ENCODE peak calls at places on chromosomes 4 and X, in six cellular contexts. One of them, this sample, is unnamed.

GRCh38 chrX:9917861-9918260 is 49.3 kb upstream of the CLDN34 start:
- DNase-seq in body of pancreas: no peak
- DNase-seq in tibial artery: no peak
- DNase-seq in left ventricle myocardium inferior: no peak
- DNase-seq in Jurkat, Clone E6-1: no peak
- DNase-seq in astrocyte of the spinal cord: no peak
- DNase-seq in this sample: no peak

GRCh38 chr4:180664766-180665368 is 1578.3 kb upstream of the TENM3 start:
- DNase-seq in Jurkat, Clone E6-1: peak
- DNase-seq in body of pancreas: peak
- DNase-seq in left ventricle myocardium inferior: no peak
- DNase-seq in astrocyte of the spinal cord: peak
- DNase-seq in tibial artery: peak
- DNase-seq in this sample: peak

GRCh38 chrX:44068043-44068442 is 94.9 kb upstream of the NDP start:
- DNase-seq in Jurkat, Clone E6-1: no peak
- DNase-seq in left ventricle myocardium inferior: no peak
- DNase-seq in tibial artery: no peak
- DNase-seq in body of pancreas: no peak
- DNase-seq in astrocyte of the spinal cord: no peak
- DNase-seq in this sample: no peak

GRCh38 chrX:77160301-77160700 is 286.9 kb upstream of the FGF16 start:
- DNase-seq in astrocyte of the spinal cord: no peak
- DNase-seq in body of pancreas: no peak
- DNase-seq in Jurkat, Clone E6-1: no peak
- DNase-seq in tibial artery: no peak
- DNase-seq in left ventricle myocardium inferior: no peak
- DNase-seq in this sample: no peak

GRCh38 chrX:11100281-11101035 is 10.7 kb upstream of the HCCS start:
- DNase-seq in left ventricle myocardium inferior: no peak
- DNase-seq in body of pancreas: peak
- DNase-seq in astrocyte of the spinal cord: peak
- DNase-seq in Jurkat, Clone E6-1: peak
- DNase-seq in tibial artery: peak
- DNase-seq in this sample: peak

GRCh38 chr4:164301430-164301829 is 452.5 kb upstream of the SMIM31 start:
- DNase-seq in astrocyte of the spinal cord: no peak
- DNase-seq in tibial artery: no peak
- DNase-seq in Jurkat, Clone E6-1: no peak
- DNase-seq in body of pancreas: no peak
- DNase-seq in left ventricle myocardium inferior: no peak
- DNase-seq in this sample: no peak

GRCh38 chrX:99795495-99795894 is 614.6 kb downstream of the PCDH19 start:
- DNase-seq in left ventricle myocardium inferior: no peak
- DNase-seq in body of pancreas: no peak
- DNase-seq in tibial artery: no peak
- DNase-seq in astrocyte of the spinal cord: no peak
- DNase-seq in Jurkat, Clone E6-1: no peak
- DNase-seq in this sample: no peak

GRCh38 chrX:17741123-17741511 is 3.8 kb downstream of the SCML1 start:
- DNase-seq in tibial artery: no peak
- DNase-seq in body of pancreas: no peak
- DNase-seq in astrocyte of the spinal cord: no peak
- DNase-seq in left ventricle myocardium inferior: no peak
- DNase-seq in Jurkat, Clone E6-1: no peak
- DNase-seq in this sample: no peak

GRCh38 chrX:20372533-20372932 is 105.8 kb upstream of the RPS6KA3 start:
- DNase-seq in astrocyte of the spinal cord: no peak
- DNase-seq in Jurkat, Clone E6-1: no peak
- DNase-seq in left ventricle myocardium inferior: no peak
- DNase-seq in tibial artery: no peak
- DNase-seq in body of pancreas: no peak
- DNase-seq in this sample: no peak

GRCh38 chr4:113541933-113542332 is 219.6 kb downstream of the CAMK2D start:
- DNase-seq in left ventricle myocardium inferior: no peak
- DNase-seq in body of pancreas: no peak
- DNase-seq in astrocyte of the spinal cord: no peak
- DNase-seq in Jurkat, Clone E6-1: no peak
- DNase-seq in tibial artery: no peak
- DNase-seq in this sample: no peak

GRCh38 chr4:21948347-21949072 is at the start of gene KCNIP4:
- DNase-seq in body of pancreas: peak
- DNase-seq in Jurkat, Clone E6-1: no peak
- DNase-seq in astrocyte of the spinal cord: peak
- DNase-seq in left ventricle myocardium inferior: no peak
- DNase-seq in tibial artery: no peak
- DNase-seq in this sample: no peak

GRCh38 chr4:6221296-6221850 is 21.0 kb upstream of the JAKMIP1 start:
- DNase-seq in body of pancreas: peak
- DNase-seq in left ventricle myocardium inferior: no peak
- DNase-seq in Jurkat, Clone E6-1: no peak
- DNase-seq in astrocyte of the spinal cord: no peak
- DNase-seq in tibial artery: no peak
- DNase-seq in this sample: no peak

GRCh38 chr4:125187221-125187620 is 127.5 kb upstream of the FAT4 start:
- DNase-seq in left ventricle myocardium inferior: no peak
- DNase-seq in body of pancreas: no peak
- DNase-seq in astrocyte of the spinal cord: peak
- DNase-seq in Jurkat, Clone E6-1: no peak
- DNase-seq in tibial artery: no peak
- DNase-seq in this sample: peak

GRCh38 chr4:917466-917865 is 14.7 kb downstream of the GAK start:
- DNase-seq in astrocyte of the spinal cord: no peak
- DNase-seq in Jurkat, Clone E6-1: no peak
- DNase-seq in left ventricle myocardium inferior: no peak
- DNase-seq in body of pancreas: no peak
- DNase-seq in tibial artery: peak
- DNase-seq in this sample: no peak

GRCh38 chr4:89837385-89837995 is 529 bp upstream of the SNCA start:
- DNase-seq in tibial artery: no peak
- DNase-seq in astrocyte of the spinal cord: peak
- DNase-seq in body of pancreas: peak
- DNase-seq in left ventricle myocardium inferior: no peak
- DNase-seq in Jurkat, Clone E6-1: no peak
- DNase-seq in this sample: no peak

GRCh38 chrX:134174859-134175258 is 62.1 kb upstream of the CCDC160 start:
- DNase-seq in astrocyte of the spinal cord: no peak
- DNase-seq in body of pancreas: no peak
- DNase-seq in Jurkat, Clone E6-1: no peak
- DNase-seq in tibial artery: no peak
- DNase-seq in left ventricle myocardium inferior: no peak
- DNase-seq in this sample: no peak

GRCh38 chr4:2186133-2186864 is 55.6 kb downstream of the HAUS3 start:
- DNase-seq in body of pancreas: peak
- DNase-seq in astrocyte of the spinal cord: peak
- DNase-seq in tibial artery: no peak
- DNase-seq in Jurkat, Clone E6-1: no peak
- DNase-seq in left ventricle myocardium inferior: no peak
- DNase-seq in this sample: no peak

GRCh38 chr4:174930895-174931294 is 12.7 kb downstream of the ADAM29 start:
- DNase-seq in Jurkat, Clone E6-1: no peak
- DNase-seq in astrocyte of the spinal cord: no peak
- DNase-seq in tibial artery: no peak
- DNase-seq in body of pancreas: no peak
- DNase-seq in left ventricle myocardium inferior: no peak
- DNase-seq in this sample: no peak

GRCh38 chr4:48591372-48591771 is 101.3 kb downstream of the ZAR1 start:
- DNase-seq in body of pancreas: no peak
- DNase-seq in astrocyte of the spinal cord: no peak
- DNase-seq in Jurkat, Clone E6-1: no peak
- DNase-seq in tibial artery: no peak
- DNase-seq in left ventricle myocardium inferior: no peak
- DNase-seq in this sample: no peak

GRCh38 chrX:153539171-153539978 is 21.9 kb downstream of the ATP2B3 start:
- DNase-seq in body of pancreas: peak
- DNase-seq in left ventricle myocardium inferior: peak
- DNase-seq in Jurkat, Clone E6-1: peak
- DNase-seq in astrocyte of the spinal cord: peak
- DNase-seq in tibial artery: peak
- DNase-seq in this sample: no peak

GRCh38 chrX:40170830-40171512 is 73.2 kb upstream of the BCOR start:
- DNase-seq in astrocyte of the spinal cord: no peak
- DNase-seq in left ventricle myocardium inferior: no peak
- DNase-seq in Jurkat, Clone E6-1: no peak
- DNase-seq in body of pancreas: no peak
- DNase-seq in tibial artery: no peak
- DNase-seq in this sample: no peak

GRCh38 chr4:173213296-173213695 is 44.7 kb downstream of the GALNT7 start:
- DNase-seq in left ventricle myocardium inferior: no peak
- DNase-seq in tibial artery: no peak
- DNase-seq in body of pancreas: no peak
- DNase-seq in Jurkat, Clone E6-1: no peak
- DNase-seq in astrocyte of the spinal cord: no peak
- DNase-seq in this sample: no peak

GRCh38 chrX:19670321-19670750 is 155.0 kb upstream of the MAP3K15 start:
- DNase-seq in left ventricle myocardium inferior: no peak
- DNase-seq in tibial artery: no peak
- DNase-seq in astrocyte of the spinal cord: peak
- DNase-seq in Jurkat, Clone E6-1: no peak
- DNase-seq in body of pancreas: no peak
- DNase-seq in this sample: no peak

GRCh38 chr4:152016325-152016665 is 255.5 kb upstream of the GATB start:
- DNase-seq in left ventricle myocardium inferior: no peak
- DNase-seq in astrocyte of the spinal cord: no peak
- DNase-seq in Jurkat, Clone E6-1: no peak
- DNase-seq in body of pancreas: no peak
- DNase-seq in tibial artery: no peak
- DNase-seq in this sample: no peak

GRCh38 chrX:51395807-51396728 is 63.4 kb downstream of the NUDT10 start:
- DNase-seq in body of pancreas: peak
- DNase-seq in tibial artery: no peak
- DNase-seq in astrocyte of the spinal cord: no peak
- DNase-seq in Jurkat, Clone E6-1: peak
- DNase-seq in left ventricle myocardium inferior: no peak
- DNase-seq in this sample: no peak

DNA sequence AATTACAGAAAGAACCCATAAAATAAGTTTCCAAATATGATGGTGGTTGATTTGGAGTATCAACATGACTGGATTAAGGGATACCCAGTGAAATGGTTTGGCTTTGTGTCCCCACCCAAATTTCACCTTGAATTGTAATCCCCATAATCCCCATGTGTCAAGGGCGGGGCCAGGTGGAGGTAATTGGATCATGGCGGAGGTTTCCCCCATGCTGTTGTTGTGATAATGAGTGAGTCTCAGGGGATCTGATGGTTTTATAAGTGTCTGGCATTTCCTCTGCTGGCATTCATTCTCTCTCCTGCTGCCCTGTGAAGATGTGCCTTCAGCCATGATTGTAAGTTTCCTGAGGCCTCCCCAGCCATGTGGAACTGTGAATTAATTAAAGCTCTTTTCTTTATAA is 39.1 kb downstream of the WDFY3 start:
- DNase-seq in tibial artery: no peak
- DNase-seq in body of pancreas: no peak
- DNase-seq in Jurkat, Clone E6-1: no peak
- DNase-seq in astrocyte of the spinal cord: no peak
- DNase-seq in left ventricle myocardium inferior: no peak
- DNase-seq in this sample: no peak
- H3K4me3 ChIP-seq in tibial artery: no peak
- H3K4me3 ChIP-seq in body of pancreas: no peak
- H3K4me3 ChIP-seq in Jurkat, Clone E6-1: no peak
- H3K4me3 ChIP-seq in astrocyte of the spinal cord: no peak
- H3K4me3 ChIP-seq in left ventricle myocardium inferior: no peak
- H3K4me3 ChIP-seq in this sample: no peak

DNA sequence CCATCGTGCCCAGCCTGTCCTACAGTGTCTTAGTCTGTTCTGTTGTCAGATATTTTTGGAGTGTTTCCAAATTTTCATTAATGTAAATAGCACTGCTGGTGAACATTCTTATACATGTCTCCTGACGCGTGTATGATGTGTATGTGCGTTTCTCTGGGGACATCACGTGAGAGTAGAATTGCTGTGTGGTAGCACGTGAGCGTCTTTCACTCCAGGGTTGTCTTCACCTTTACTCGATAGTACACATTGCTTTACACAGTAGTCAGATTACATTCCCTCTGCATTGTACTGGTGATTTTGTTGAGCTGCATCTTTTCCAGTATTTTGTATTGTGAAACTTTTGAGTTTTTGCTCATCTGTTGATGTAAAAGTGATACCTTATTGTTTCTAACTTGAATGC is 60.0 kb downstream of the ARHGAP10 start:
- DNase-seq in left ventricle myocardium inferior: no peak
- DNase-seq in Jurkat, Clone E6-1: no peak
- DNase-seq in tibial artery: no peak
- DNase-seq in astrocyte of the spinal cord: no peak
- DNase-seq in body of pancreas: no peak
- DNase-seq in this sample: peak
- H3K4me3 ChIP-seq in left ventricle myocardium inferior: no peak
- H3K4me3 ChIP-seq in Jurkat, Clone E6-1: no peak
- H3K4me3 ChIP-seq in tibial artery: no peak
- H3K4me3 ChIP-seq in astrocyte of the spinal cord: no peak
- H3K4me3 ChIP-seq in body of pancreas: no peak
- H3K4me3 ChIP-seq in this sample: no peak

GRCh38 chr4:41748074-41748787 is at the start of gene PHOX2B:
- DNase-seq in body of pancreas: no peak
- DNase-seq in Jurkat, Clone E6-1: no peak
- DNase-seq in left ventricle myocardium inferior: no peak
- DNase-seq in tibial artery: no peak
- DNase-seq in astrocyte of the spinal cord: no peak
- DNase-seq in this sample: no peak
- H3K4me3 ChIP-seq in body of pancreas: no peak
- H3K4me3 ChIP-seq in Jurkat, Clone E6-1: no peak
- H3K4me3 ChIP-seq in left ventricle myocardium inferior: peak
- H3K4me3 ChIP-seq in tibial artery: no peak
- H3K4me3 ChIP-seq in astrocyte of the spinal cord: no peak
- H3K4me3 ChIP-seq in this sample: no peak

GRCh38 chrX:456925-457768 is 70.4 kb upstream of the PPP2R3B start:
- DNase-seq in tibial artery: no peak
- DNase-seq in Jurkat, Clone E6-1: no peak
- DNase-seq in left ventricle myocardium inferior: no peak
- DNase-seq in astrocyte of the spinal cord: no peak
- DNase-seq in body of pancreas: no peak
- DNase-seq in this sample: no peak

GRCh38 chrX:455673-456072 is 69.0 kb upstream of the PPP2R3B start:
- DNase-seq in astrocyte of the spinal cord: no peak
- DNase-seq in tibial artery: no peak
- DNase-seq in body of pancreas: no peak
- DNase-seq in Jurkat, Clone E6-1: no peak
- DNase-seq in left ventricle myocardium inferior: no peak
- DNase-seq in this sample: no peak

GRCh38 chrX:458631-459061 is 71.9 kb upstream of the PPP2R3B start:
- DNase-seq in Jurkat, Clone E6-1: no peak
- DNase-seq in astrocyte of the spinal cord: no peak
- DNase-seq in body of pancreas: no peak
- DNase-seq in left ventricle myocardium inferior: no peak
- DNase-seq in tibial artery: no peak
- DNase-seq in this sample: no peak

GRCh38 chrX:455199-455598 is 68.5 kb upstream of the PPP2R3B start:
- DNase-seq in tibial artery: no peak
- DNase-seq in body of pancreas: no peak
- DNase-seq in Jurkat, Clone E6-1: peak
- DNase-seq in left ventricle myocardium inferior: no peak
- DNase-seq in astrocyte of the spinal cord: no peak
- DNase-seq in this sample: no peak

DNA sequence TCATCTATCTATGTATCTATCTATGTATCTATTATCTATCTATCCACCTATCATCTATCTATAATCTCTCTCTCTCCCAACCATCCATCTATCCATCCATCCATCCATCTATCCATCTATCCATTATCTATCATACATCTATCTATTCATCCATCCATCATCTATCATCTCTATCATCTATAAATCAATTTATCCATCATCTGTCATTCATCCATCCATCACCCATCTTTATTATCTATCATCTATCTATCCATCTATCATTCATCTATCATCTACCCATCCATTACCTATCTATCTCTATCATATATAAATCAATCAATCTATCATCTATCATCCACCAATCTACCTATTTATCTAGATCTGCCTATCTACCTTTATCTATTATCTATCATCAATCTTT is 69.4 kb upstream of the PPP2R3B start:
- DNase-seq in astrocyte of the spinal cord: no peak
- DNase-seq in left ventricle myocardium inferior: no peak
- DNase-seq in body of pancreas: no peak
- DNase-seq in Jurkat, Clone E6-1: no peak
- DNase-seq in tibial artery: no peak
- DNase-seq in this sample: no peak
- H3K4me3 ChIP-seq in astrocyte of the spinal cord: no peak
- H3K4me3 ChIP-seq in left ventricle myocardium inferior: no peak
- H3K4me3 ChIP-seq in body of pancreas: no peak
- H3K4me3 ChIP-seq in Jurkat, Clone E6-1: no peak
- H3K4me3 ChIP-seq in tibial artery: no peak
- H3K4me3 ChIP-seq in this sample: no peak